ENCODE peak calls at places on chromosomes 12 and 14, in eight cellular contexts. Z is keratinocyte, Q is PC-3, O is HCT116, X is H9, N is DND-41, C is OCI-LY7, D is astrocyte. B is an unnamed sample. For H4K20me1, the result is how much of the 10 kb centered on the place peaks cover.

GRCh38 chr12:613996-614726 is 49.1 kb downstream of the NINJ2 start:
- DNase-seq in O (no peak), Q (no peak), C (peak), Z (no peak), N (peak), X (peak), D (no peak), B (no peak)

GRCh38 chr14:103696466-103697071 is 18.7 kb downstream of the XRCC3 start:
- DNase-seq in Z (no peak), D (peak), C (peak), Q (no peak), O (no peak), N (no peak), X (no peak), B (peak)

GRCh38 chr12:50825372-50825838 is 17.3 kb upstream of the TMPRSS12 start:
- DNase-seq in X (no peak), Q (peak), D (peak), O (peak), C (peak), Z (no peak), N (no peak), B (no peak)

GRCh38 chr12:45730116-45730841 is 773 bp downstream of the ARID2 start:
- DNase-seq in D (peak), O (no peak), N (peak), C (peak), Z (no peak), Q (peak), X (peak), B (peak)

GRCh38 chr14:67056684-67057083 is 132.6 kb upstream of the GARIN2 start:
- DNase-seq in X (no peak), C (no peak), N (no peak), D (no peak), O (no peak), Q (no peak), Z (no peak), B (no peak)

GRCh38 chr14:70013269-70013873 is 134.2 kb downstream of the SMOC1 start:
- DNase-seq in D (no peak), Q (peak), X (peak), O (peak), C (peak), Z (no peak), N (peak), B (peak)

GRCh38 chr12:42332301-42332894 is 6.4 kb downstream of the PPHLN1 start:
- DNase-seq in N (no peak), Z (no peak), Q (peak), X (no peak), O (peak), D (peak), C (peak), B (peak)

GRCh38 chr12:16300706-16301105 is 23.2 kb upstream of the SLC15A5 start:
- DNase-seq in C (no peak), Q (no peak), D (no peak), N (no peak), X (no peak), O (no peak), Z (no peak), B (no peak)

GRCh38 chr12:32134144-32134888 is 27.7 kb downstream of the BICD1 start:
- DNase-seq in Q (peak), X (no peak), N (no peak), D (peak), Z (no peak), O (no peak), C (peak), B (no peak)

GRCh38 chr12:113325938-113326337 is 9.0 kb downstream of the SLC8B1 start:
- DNase-seq in D (peak), N (no peak), Z (no peak), C (no peak), Q (no peak), O (no peak), X (no peak), B (no peak)

GRCh38 chr14:97295108-97295710 is 498.0 kb downstream of the VRK1 start:
- DNase-seq in X (no peak), Z (no peak), O (no peak), N (no peak), C (no peak), D (no peak), Q (no peak), B (no peak)

GRCh38 chr14:70916300-70916699 is 9.0 kb downstream of the PCNX1 start:
- DNase-seq in X (no peak), N (no peak), D (no peak), Q (peak), C (no peak), Z (no peak), O (no peak), B (no peak)

GRCh38 chr14:28515571-28515970 is 251.0 kb upstream of the FOXG1 start:
- DNase-seq in X (no peak), O (no peak), Z (no peak), Q (peak), C (no peak), N (no peak), D (peak), B (no peak)

GRCh38 chr12:2608608-2608945 is 186.2 kb upstream of the FKBP4 start:
- DNase-seq in X (no peak), Q (no peak), C (no peak), N (no peak), O (no peak), Z (no peak), D (no peak), B (peak)

GRCh38 chr12:86660000-86660399 is 403.8 kb upstream of the MGAT4C start:
- DNase-seq in Q (no peak), C (no peak), O (no peak), Z (no peak), D (no peak), N (no peak), X (no peak), B (no peak)

GRCh38 chr14:86541969-86542368 is 1012.0 kb downstream of the FLRT2 start:
- DNase-seq in C (no peak), O (no peak), N (no peak), X (no peak), Z (no peak), D (no peak), Q (no peak), B (no peak)

GRCh38 chr14:49954171-49954631 is 61.3 kb downstream of the ARF6 start:
- DNase-seq in N (no peak), O (no peak), X (no peak), Z (no peak), C (no peak), D (no peak), Q (no peak), B (peak)

GRCh38 chr12:113422929-113423669 is 919 bp downstream of the SDSL start:
- DNase-seq in N (no peak), C (no peak), O (no peak), Z (no peak), D (no peak), Q (peak), X (no peak), B (no peak)

GRCh38 chr12:104365921-104366410 is 62.4 kb downstream of the EID3 start:
- DNase-seq in Q (no peak), O (no peak), N (no peak), X (no peak), Z (no peak), D (no peak), C (no peak), B (no peak)

GRCh38 chr14:77804592-77804991 is 4.7 kb downstream of the ADCK1 start:
- DNase-seq in X (peak), Q (peak), C (peak), D (no peak), N (no peak), O (no peak), Z (peak), B (no peak)

GRCh38 chr12:40202095-40203059 is 22.4 kb upstream of the LRRK2 start:
- DNase-seq in Q (no peak), C (no peak), D (no peak), N (no peak), X (no peak), O (no peak), Z (no peak), B (no peak)

GRCh38 chr12:76346798-76347420 is 1.3 kb downstream of the BBS10 start:
- DNase-seq in C (peak), N (no peak), D (peak), Z (no peak), O (no peak), X (no peak), Q (peak), B (no peak)

GRCh38 chr12:26857465-26858176 is 24.6 kb upstream of the ITPR2 start:
- DNase-seq in C (no peak), O (no peak), Z (no peak), N (no peak), D (no peak), X (no peak), Q (no peak), B (peak)

GRCh38 chr14:39469094-39469710 is 37.0 kb upstream of the FBXO33 start:
- DNase-seq in O (no peak), X (peak), D (no peak), N (peak), C (peak), Z (no peak), Q (no peak), B (no peak)

GRCh38 chr12:24373004-24373403 is 423.5 kb upstream of the SOX5 start:
- DNase-seq in C (no peak), O (no peak), Z (no peak), X (no peak), D (no peak), N (no peak), Q (no peak), B (no peak)

GRCh38 chr12:132740313-132740646 is 21.4 kb downstream of the ANKLE2 start:
- DNase-seq in X (no peak), O (no peak), Z (no peak), C (no peak), Q (no peak), N (no peak), D (no peak), B (no peak)
- H4K20me1 ChIP-seq in X (under half), O (under half), Z (under half), C (under half), Q (under half), N (half or more), D (half or more), B (under half)

DNA sequence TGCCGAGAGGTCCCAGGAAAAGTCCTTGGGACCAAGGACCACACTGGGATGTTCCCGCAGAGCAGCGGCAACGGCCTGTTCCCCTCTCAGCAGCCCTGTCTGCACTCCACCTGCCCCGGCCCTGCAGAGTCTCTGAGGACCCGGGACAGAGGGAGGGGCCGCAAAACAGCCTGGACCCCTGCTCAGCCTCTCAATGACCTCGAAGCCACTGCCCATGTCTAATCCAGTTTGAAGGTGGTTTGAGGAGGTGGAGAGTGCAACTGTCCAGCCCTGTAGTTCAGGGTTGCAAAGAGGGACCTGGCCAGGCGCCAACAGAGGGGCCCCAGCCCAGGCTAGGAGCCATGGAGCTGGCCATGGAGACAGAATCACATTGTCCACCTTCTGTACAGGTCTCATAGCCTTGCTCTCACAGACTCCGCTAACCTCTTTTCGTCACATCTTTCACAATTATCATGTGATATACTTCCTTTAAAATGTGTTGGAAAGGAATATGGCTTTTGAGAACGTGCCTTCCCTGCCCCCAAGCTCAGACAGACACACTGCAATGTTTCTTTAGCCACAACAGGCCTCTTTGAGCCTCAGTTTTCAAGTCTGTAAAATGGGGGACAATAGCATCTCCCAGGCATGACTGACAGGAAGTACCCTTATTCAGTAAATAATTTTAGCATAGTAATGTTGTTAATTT is 49.3 kb downstream of the ACTN1 start:
- DNase-seq in D (no peak), O (no peak), X (no peak), Z (no peak), C (no peak), Q (no peak), N (no peak), B (no peak)
- H4K20me1 ChIP-seq in D (half or more), O (under half), X (under half), Z (half or more), C (under half), Q (half or more), N (under half), B (half or more)

GRCh38 chr14:22098435-22098834 is 424.8 kb upstream of the OR4E1 start:
- DNase-seq in X (no peak), O (no peak), Z (no peak), N (no peak), Q (no peak), D (no peak), C (no peak), B (no peak)

GRCh38 chr14:22095845-22096510 is 422.4 kb upstream of the OR4E1 start:
- DNase-seq in X (no peak), Z (no peak), D (no peak), Q (no peak), O (no peak), C (no peak), N (peak), B (no peak)

GRCh38 chr14:22096511-22096890 is 422.9 kb upstream of the OR4E1 start:
- DNase-seq in N (peak), Z (no peak), D (no peak), X (no peak), C (no peak), O (no peak), Q (no peak), B (no peak)

GRCh38 chr14:22097606-22098292 is 424.1 kb upstream of the OR4E1 start:
- DNase-seq in O (no peak), C (no peak), Q (no peak), N (peak), Z (no peak), D (no peak), X (no peak), B (no peak)

DNA sequence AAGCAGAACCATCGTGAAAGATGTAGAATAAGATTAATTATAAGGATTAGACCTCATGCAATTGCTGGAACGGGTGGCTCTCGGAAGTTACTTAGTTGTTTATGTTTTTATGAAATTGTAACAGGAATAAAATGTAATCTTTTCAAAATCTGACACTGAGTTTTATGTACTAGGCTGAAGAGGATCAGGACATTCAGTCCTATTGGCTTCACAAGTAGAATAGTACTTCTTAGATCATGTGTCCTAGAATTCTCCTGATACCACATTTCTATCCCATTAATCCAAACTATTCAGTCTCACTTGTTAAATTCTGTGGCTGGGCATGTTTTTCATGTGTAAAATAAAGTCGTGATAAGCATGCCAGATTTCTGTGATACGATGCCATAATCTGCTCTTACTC is 423.5 kb upstream of the OR4E1 start:
- DNase-seq in Q (no peak), X (no peak), D (no peak), Z (no peak), O (no peak), N (no peak), C (no peak), B (no peak)
- H4K20me1 ChIP-seq in Q (under half), X (under half), D (under half), Z (under half), O (under half), N (under half), C (under half), B (under half)

DNA sequence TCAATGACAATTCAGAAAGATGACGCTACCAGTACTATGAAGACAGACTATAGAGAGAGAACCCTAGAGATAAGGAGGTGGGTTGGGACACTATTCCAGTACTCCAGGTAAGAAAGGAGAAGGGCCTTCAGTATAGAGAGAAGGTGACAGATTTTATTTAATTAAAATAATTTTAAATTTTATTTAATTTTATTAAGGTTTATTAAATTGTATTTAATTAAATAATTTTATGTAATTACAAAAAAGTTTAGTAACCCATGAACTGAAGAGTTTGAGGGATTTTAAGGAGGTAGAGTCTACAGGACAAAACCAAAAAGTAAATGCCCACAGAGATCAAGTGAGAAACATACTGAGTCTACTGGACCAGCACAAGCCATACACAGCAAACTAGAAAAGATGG is 20.3 kb downstream of the TMED10 start:
- DNase-seq in D (no peak), N (no peak), Z (no peak), X (no peak), O (no peak), Q (no peak), C (no peak), B (no peak)
- H4K20me1 ChIP-seq in D (half or more), N (under half), Z (under half), X (under half), O (under half), Q (under half), C (under half), B (under half)

GRCh38 chr14:55582741-55583140 is 2.7 kb downstream of the KTN1 start:
- DNase-seq in Q (no peak), O (no peak), X (no peak), C (peak), N (no peak), D (no peak), Z (no peak), B (no peak)
- H4K20me1 ChIP-seq in Q (half or more), O (under half), X (under half), C (half or more), N (half or more), D (half or more), Z (under half), B (half or more)

GRCh38 chr12:4301932-4302501 is 19.0 kb upstream of the TIGAR start:
- DNase-seq in Q (no peak), X (no peak), C (no peak), N (no peak), Z (no peak), O (no peak), D (no peak), B (no peak)

GRCh38 chr12:4303750-4304149 is 17.3 kb upstream of the TIGAR start:
- DNase-seq in X (no peak), N (no peak), D (no peak), C (no peak), Z (no peak), Q (no peak), O (no peak), B (no peak)

GRCh38 chr12:4300870-4301269 is 20.1 kb upstream of the TIGAR start:
- DNase-seq in C (no peak), X (no peak), Q (no peak), N (no peak), D (no peak), Z (no peak), O (no peak), B (no peak)

GRCh38 chr12:4307593-4308333 is 13.2 kb upstream of the TIGAR start:
- DNase-seq in D (peak), N (peak), Z (peak), X (peak), C (peak), Q (peak), O (peak), B (peak)

DNA sequence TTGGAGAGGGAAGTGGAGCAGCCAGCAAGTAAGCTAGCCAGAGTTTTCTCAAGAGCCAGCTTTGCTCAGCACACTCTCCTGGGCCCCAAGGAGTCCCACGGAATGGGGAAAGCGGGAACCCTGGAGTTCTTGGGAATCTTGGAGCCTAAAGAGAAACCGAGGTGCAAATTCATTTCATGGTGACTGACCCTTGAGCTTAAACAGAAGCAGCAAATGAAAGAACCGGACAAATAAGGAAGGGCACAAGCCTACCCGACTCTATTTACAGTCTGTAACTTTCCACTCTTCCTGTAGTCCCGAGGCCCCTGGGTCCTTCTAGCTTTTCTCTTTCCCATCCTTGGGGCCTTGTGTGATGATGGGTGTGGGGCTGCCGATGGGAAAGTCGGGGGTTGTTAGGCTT is 18.1 kb upstream of the TIGAR start:
- DNase-seq in O (no peak), C (no peak), Q (no peak), D (no peak), N (no peak), X (no peak), Z (no peak), B (no peak)
- H4K20me1 ChIP-seq in O (under half), C (under half), Q (under half), D (under half), N (under half), X (under half), Z (under half), B (under half)

GRCh38 chr12:52075409-52075724 is 4.1 kb upstream of the SMIM41 start:
- DNase-seq in Q (peak), X (no peak), D (no peak), C (no peak), O (no peak), Z (no peak), N (no peak), B (peak)
- H4K20me1 ChIP-seq in Q (under half), X (under half), D (half or more), C (under half), O (under half), Z (under half), N (under half), B (half or more)

GRCh38 chr14:68880581-68881105 is 87.8 kb upstream of the ZFP36L1 start:
- DNase-seq in X (no peak), O (no peak), Q (no peak), Z (no peak), N (no peak), D (no peak), C (no peak), B (peak)

GRCh38 chr14:68882235-68882634 is 89.4 kb upstream of the ZFP36L1 start:
- DNase-seq in X (no peak), D (no peak), Q (no peak), N (no peak), C (no peak), O (no peak), Z (no peak), B (peak)

GRCh38 chr14:68879321-68879781 is 86.5 kb upstream of the ZFP36L1 start:
- DNase-seq in X (no peak), N (no peak), Q (no peak), C (no peak), D (no peak), O (no peak), Z (no peak), B (peak)

GRCh38 chr14:68879841-68880575 is 87.1 kb upstream of the ZFP36L1 start:
- DNase-seq in Z (no peak), D (no peak), N (no peak), C (no peak), Q (no peak), X (no peak), O (no peak), B (peak)

DNA sequence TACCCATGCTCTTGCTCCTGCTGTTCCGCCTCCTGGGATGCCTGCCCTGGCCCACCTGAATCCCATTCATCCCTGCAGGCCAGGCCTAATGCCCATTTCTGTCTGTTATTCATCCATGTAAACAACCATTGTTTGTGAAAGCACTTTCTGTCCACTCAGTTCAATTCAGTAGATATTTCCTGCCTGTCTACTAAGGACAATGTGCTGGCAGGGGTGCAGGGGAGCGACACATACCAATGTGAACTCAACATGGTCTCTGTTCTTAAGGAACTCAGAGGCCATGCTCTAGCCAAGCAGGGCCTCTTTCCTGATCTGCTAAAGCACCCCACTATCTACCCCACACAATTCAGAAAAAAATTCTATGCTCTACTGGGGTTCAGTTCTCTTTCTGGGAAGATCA is 88.5 kb upstream of the ZFP36L1 start:
- DNase-seq in Z (no peak), X (no peak), O (no peak), N (no peak), D (no peak), C (no peak), Q (no peak), B (peak)
- H4K20me1 ChIP-seq in Z (under half), X (under half), O (under half), N (under half), D (half or more), C (under half), Q (under half), B (half or more)